ENCODE peak calls at places on chromosomes 12 and 14, in six cellular contexts. D is smooth muscle cell of the brain vasculature; Q is stromal cell of bone marrow; A is stimulated activated CD8-positive, alpha-beta memory T cell treated with anti-CD3 and anti-CD28 coated beads, Interleukin-12 subunit alpha, Interleukin-12 subunit beta, amount 100 ng/mL, for 4 hours; N is natural killer cell treated with Interleukin-12 subunit alpha and Interleukin-12 subunit beta and Interleukin-15 and Interleukin-18, amount 100 ng/mL, for 72 hours; G is omental fat pad. X is an unnamed sample.

GRCh38 chr12:41932470-41932991 is 212.1 kb downstream of the GXYLT1 start:
- DNase-seq in N (no peak), G (no peak), Q (no peak), A (no peak), D (no peak), X (no peak)

GRCh38 chr12:116233669-116234068 is 43.8 kb downstream of the MED13L start:
- DNase-seq in D (no peak), Q (no peak), A (no peak), N (no peak), G (no peak), X (no peak)

GRCh38 chr12:46089414-46090162 is 99.2 kb upstream of the SCAF11 start:
- DNase-seq in G (no peak), D (no peak), N (no peak), Q (no peak), A (no peak), X (no peak)

GRCh38 chr12:10941916-10942607 is 3.0 kb upstream of the TAS2R14 start:
- DNase-seq in D (no peak), G (no peak), N (no peak), Q (no peak), A (no peak), X (no peak)

GRCh38 chr14:93548102-93548843 is 117.5 kb downstream of the UNC79 start:
- DNase-seq in N (no peak), G (no peak), A (no peak), D (no peak), Q (no peak), X (no peak)

GRCh38 chr12:108418162-108418561 is 79.1 kb upstream of the CMKLR1 start:
- DNase-seq in N (no peak), A (no peak), G (no peak), D (no peak), Q (no peak), X (no peak)

GRCh38 chr12:100199347-100200136 is 1.1 kb upstream of the ACTR6 start:
- DNase-seq in D (no peak), N (peak), G (peak), Q (no peak), A (peak), X (no peak)

GRCh38 chr12:120588948-120589930 is 8.0 kb upstream of the POP5 start:
- DNase-seq in Q (no peak), D (no peak), A (no peak), N (no peak), G (no peak), X (no peak)

GRCh38 chr12:116635487-116635886 is 76.3 kb downstream of the MAP1LC3B2 start:
- DNase-seq in Q (no peak), D (no peak), G (no peak), A (no peak), N (no peak), X (no peak)

GRCh38 chr14:24136684-24137528 is 912 bp downstream of the PSME1 start:
- DNase-seq in Q (no peak), N (no peak), A (no peak), D (no peak), G (no peak), X (no peak)

GRCh38 chr12:25458047-25458552 is 95.0 kb downstream of the LMNTD1 start:
- DNase-seq in Q (peak), D (peak), A (no peak), N (no peak), G (no peak), X (peak)

GRCh38 chr12:106498056-106498455 is 84.7 kb upstream of the RFX4 start:
- DNase-seq in G (no peak), A (no peak), D (peak), N (no peak), Q (no peak), X (no peak)

X was measured in BJ.